ENCODE peak calls at places on chromosomes 2 and 18, in seven cellular contexts. U is epithelial cell of proximal tubule; A is endodermal cell; R is A549; D is stomach; Q is effector memory CD4-positive, alpha-beta T cell; X is cardiac fibroblast. T is an unnamed sample.

GRCh38 chr2:201882353-201883095 is 76.2 kb downstream of the CDK15 start:
- DNase-seq in X (peak; percentile 33), D (no peak), Q (no peak), A (no peak), R (no peak), U (no peak), T (no peak)

GRCh38 chr2:18546586-18546985 is 13.9 kb downstream of the RDH14 start:
- DNase-seq in X (no peak), A (no peak), U (no peak), R (no peak), Q (no peak), D (no peak), T (no peak)

GRCh38 chr2:148928395-148928794 is 53.4 kb downstream of the KIF5C start:
- DNase-seq in A (no peak), U (no peak), X (no peak), Q (no peak), D (no peak), R (no peak), T (no peak)

GRCh38 chr2:784753-785152 is 107.5 kb upstream of the TMEM18 start:
- DNase-seq in U (no peak), Q (no peak), A (no peak), X (no peak), D (no peak), R (no peak), T (no peak)

GRCh38 chr2:214774108-214774507 is 35.4 kb downstream of the BARD1 start:
- DNase-seq in R (no peak), U (no peak), X (no peak), Q (no peak), D (no peak), A (no peak), T (no peak)

GRCh38 chr18:79682896-79683625 is 3.5 kb downstream of the CTDP1 start:
- DNase-seq in U (no peak), D (no peak), A (peak; percentile 26), R (no peak), X (no peak), Q (peak; percentile 20), T (no peak)

GRCh38 chr2:27622921-27623384 is 5.9 kb downstream of the CCDC121 start:
- DNase-seq in D (no peak), A (no peak), R (no peak), U (no peak), Q (no peak), X (peak; percentile 63), T (no peak)

GRCh38 chr18:9943311-9943710 is 29.5 kb downstream of the VAPA start:
- DNase-seq in A (no peak), U (no peak), R (no peak), D (no peak), Q (no peak), X (no peak), T (no peak)

GRCh38 chr18:78672862-78673446 is 306.7 kb upstream of the SALL3 start:
- DNase-seq in Q (no peak), R (no peak), A (no peak), D (no peak), X (no peak), U (no peak), T (no peak)

GRCh38 chr2:201261911-201262310 is 1.6 kb downstream of the CASP8 start:
- DNase-seq in R (no peak), U (no peak), Q (no peak), A (no peak), D (no peak), X (no peak), T (no peak)

GRCh38 chr2:207473203-207473865 is 56.4 kb upstream of the CREB1 start:
- DNase-seq in A (peak; percentile 80), X (peak; percentile 92), D (peak; percentile 33), R (no peak), Q (no peak), U (peak; percentile 55), T (no peak)

GRCh38 chr2:202610367-202610766 is 24.4 kb upstream of the FAM117B start:
- DNase-seq in Q (no peak), D (no peak), A (no peak), U (no peak), R (no peak), X (no peak), T (no peak)

GRCh38 chr2:206250041-206250897 is 24.2 kb upstream of the ZDBF2 start:
- DNase-seq in U (no peak), A (peak; percentile 78), R (peak; percentile 69), D (no peak), X (peak; percentile 20), Q (no peak), T (no peak)
- H3K4me3 ChIP-seq in U (peak overlapping the region; percentile 1), A (no peak overlapping the region), R (peak overlapping the region; percentile 47), D (peak overlapping the region; percentile 6), X (peak overlapping the region; percentile 1), Q (no peak overlapping the region), T (no peak overlapping the region)

GRCh38 chr2:120575966-120576365 is 159.7 kb upstream of the GLI2 start:
- DNase-seq in X (no peak), A (no peak), D (no peak), R (no peak), U (no peak), Q (no peak), T (no peak)

GRCh38 chr2:120577896-120578295 is 157.8 kb upstream of the GLI2 start:
- DNase-seq in U (no peak), Q (no peak), A (no peak), R (no peak), D (no peak), X (no peak), T (no peak)

GRCh38 chr2:120574620-120575019 is 161.0 kb upstream of the GLI2 start:
- DNase-seq in X (no peak), R (no peak), U (no peak), Q (no peak), A (no peak), D (no peak), T (no peak)

GRCh38 chr2:120578576-120579352 is 156.9 kb upstream of the GLI2 start:
- DNase-seq in R (no peak), D (no peak), X (no peak), Q (no peak), U (no peak), A (no peak), T (no peak)

GRCh38 chr2:120576509-120577474 is 158.9 kb upstream of the GLI2 start:
- DNase-seq in D (peak; percentile 39), A (no peak), Q (no peak), R (no peak), U (no peak), X (peak; percentile 82), T (no peak)
- H3K4me3 ChIP-seq in D (peak overlapping the region; percentile 23), A (no peak overlapping the region), Q (no peak overlapping the region), R (no peak overlapping the region), U (no peak overlapping the region), X (peak overlapping the region; percentile 24), T (no peak overlapping the region)

GRCh38 chr2:8525582-8526402 is 156.1 kb upstream of the ID2 start:
- DNase-seq in X (peak; percentile 64), A (peak; percentile 79), R (no peak), Q (no peak), U (no peak), D (peak; percentile 93), T (peak; percentile 88)

GRCh38 chr2:8527031-8527430 is 154.8 kb upstream of the ID2 start:
- DNase-seq in A (no peak), U (no peak), Q (no peak), D (no peak), R (no peak), X (no peak), T (no peak)

GRCh38 chr2:8525236-8525581 is 156.6 kb upstream of the ID2 start:
- DNase-seq in X (no peak), A (no peak), U (no peak), D (no peak), R (no peak), Q (no peak), T (no peak)

GRCh38 chr2:8527676-8528075 is 154.2 kb upstream of the ID2 start:
- DNase-seq in D (no peak), A (no peak), Q (no peak), R (no peak), X (no peak), U (no peak), T (no peak)

GRCh38 chr2:8526403-8526696 is 155.5 kb upstream of the ID2 start:
- DNase-seq in R (no peak), Q (no peak), A (no peak), X (no peak), U (no peak), D (no peak), T (no peak)
- H3K4me3 ChIP-seq in R (no peak overlapping the region), Q (no peak overlapping the region), A (no peak overlapping the region), X (no peak overlapping the region), U (no peak overlapping the region), D (no peak overlapping the region), T (no peak overlapping the region)

GRCh38 chr2:96113951-96114350 is 2.4 kb downstream of the ADRA2B start:
- DNase-seq in D (no peak), R (no peak), U (no peak), X (no peak), Q (no peak), A (no peak), T (no peak)
- H3K4me3 ChIP-seq in D (no peak overlapping the region), R (no peak overlapping the region), U (no peak overlapping the region), X (no peak overlapping the region), Q (no peak overlapping the region), A (no peak overlapping the region), T (no peak overlapping the region)

GRCh38 chr2:79512442-79513401 is at the start of gene CTNNA2:
- DNase-seq in U (no peak), A (peak; percentile 95), Q (no peak), R (peak; percentile 42), D (peak; percentile 50), X (peak; percentile 6), T (peak; percentile 63)

GRCh38 chr2:79511320-79511951 is 1.4 kb upstream of the CTNNA2 start:
- DNase-seq in D (peak; percentile 43), R (no peak), A (peak; percentile 90), Q (no peak), U (peak; percentile 19), X (peak; percentile 7), T (peak; percentile 57)
- H3K4me3 ChIP-seq in D (no peak overlapping the region), R (no peak overlapping the region), A (no peak overlapping the region), Q (no peak overlapping the region), U (no peak overlapping the region), X (no peak overlapping the region), T (no peak overlapping the region)

T was measured in pancreas.